ENCODE peak calls at places on chromosomes 2 and 18, in seven cellular contexts. One of them, this sample, is unnamed.

GRCh38 chr2:1546023-1546591 is 132.8 kb downstream of the TPO start:
- DNase-seq in stimulated activated naive CD8-positive, alpha-beta T cell treated with anti-CD3 and anti-CD28 coated beads, Interleukin-15, amount 100 ng/mL, for 72 hours: no peak
- DNase-seq in GF-D8: no peak
- DNase-seq in neural crest cell: peak; percentile 68
- DNase-seq in WERI-Rb-1: peak; percentile 61
- DNase-seq in heart right ventricle: peak; percentile 33
- DNase-seq in frontal cortex: peak; percentile 57
- DNase-seq in this sample: no peak

GRCh38 chr2:239734436-239735005 is 290.6 kb downstream of the NDUFA10 start:
- DNase-seq in stimulated activated naive CD8-positive, alpha-beta T cell treated with anti-CD3 and anti-CD28 coated beads, Interleukin-15, amount 100 ng/mL, for 72 hours: no peak
- DNase-seq in neural crest cell: no peak
- DNase-seq in heart right ventricle: no peak
- DNase-seq in GF-D8: no peak
- DNase-seq in frontal cortex: no peak
- DNase-seq in WERI-Rb-1: no peak
- DNase-seq in this sample: no peak

GRCh38 chr2:131104487-131105155 is 515 bp upstream of the PLEKHB2 start:
- DNase-seq in heart right ventricle: peak; percentile 39
- DNase-seq in WERI-Rb-1: peak; percentile 75
- DNase-seq in GF-D8: peak; percentile 75
- DNase-seq in neural crest cell: no peak
- DNase-seq in frontal cortex: no peak
- DNase-seq in stimulated activated naive CD8-positive, alpha-beta T cell treated with anti-CD3 and anti-CD28 coated beads, Interleukin-15, amount 100 ng/mL, for 72 hours: peak; percentile 45
- DNase-seq in this sample: no peak

GRCh38 chr18:27844416-27844792 is 332.5 kb downstream of the CDH2 start:
- DNase-seq in stimulated activated naive CD8-positive, alpha-beta T cell treated with anti-CD3 and anti-CD28 coated beads, Interleukin-15, amount 100 ng/mL, for 72 hours: no peak
- DNase-seq in frontal cortex: no peak
- DNase-seq in WERI-Rb-1: no peak
- DNase-seq in GF-D8: no peak
- DNase-seq in heart right ventricle: no peak
- DNase-seq in neural crest cell: no peak
- DNase-seq in this sample: no peak

GRCh38 chr18:3498705-3499451 is 48.9 kb downstream of the TGIF1 start:
- DNase-seq in stimulated activated naive CD8-positive, alpha-beta T cell treated with anti-CD3 and anti-CD28 coated beads, Interleukin-15, amount 100 ng/mL, for 72 hours: no peak
- DNase-seq in frontal cortex: peak; percentile 49
- DNase-seq in GF-D8: no peak
- DNase-seq in heart right ventricle: no peak
- DNase-seq in neural crest cell: peak; percentile 53
- DNase-seq in WERI-Rb-1: peak; percentile 51
- DNase-seq in this sample: no peak

GRCh38 chr2:168006538-168006937 is 240.9 kb downstream of the STK39 start:
- DNase-seq in frontal cortex: no peak
- DNase-seq in stimulated activated naive CD8-positive, alpha-beta T cell treated with anti-CD3 and anti-CD28 coated beads, Interleukin-15, amount 100 ng/mL, for 72 hours: no peak
- DNase-seq in WERI-Rb-1: no peak
- DNase-seq in heart right ventricle: no peak
- DNase-seq in GF-D8: no peak
- DNase-seq in neural crest cell: no peak
- DNase-seq in this sample: no peak

GRCh38 chr2:215917953-215918620 is 95.3 kb downstream of the MREG start:
- DNase-seq in GF-D8: no peak
- DNase-seq in frontal cortex: no peak
- DNase-seq in WERI-Rb-1: no peak
- DNase-seq in neural crest cell: no peak
- DNase-seq in heart right ventricle: no peak
- DNase-seq in stimulated activated naive CD8-positive, alpha-beta T cell treated with anti-CD3 and anti-CD28 coated beads, Interleukin-15, amount 100 ng/mL, for 72 hours: no peak
- DNase-seq in this sample: peak; percentile 29

GRCh38 chr2:9083287-9083686 is 79.8 kb upstream of the MBOAT2 start:
- DNase-seq in GF-D8: no peak
- DNase-seq in WERI-Rb-1: no peak
- DNase-seq in neural crest cell: no peak
- DNase-seq in frontal cortex: no peak
- DNase-seq in stimulated activated naive CD8-positive, alpha-beta T cell treated with anti-CD3 and anti-CD28 coated beads, Interleukin-15, amount 100 ng/mL, for 72 hours: no peak
- DNase-seq in heart right ventricle: no peak
- DNase-seq in this sample: no peak

GRCh38 chr2:168194784-168195522 is 52.4 kb downstream of the STK39 start:
- DNase-seq in neural crest cell: no peak
- DNase-seq in heart right ventricle: no peak
- DNase-seq in frontal cortex: no peak
- DNase-seq in stimulated activated naive CD8-positive, alpha-beta T cell treated with anti-CD3 and anti-CD28 coated beads, Interleukin-15, amount 100 ng/mL, for 72 hours: peak; percentile 46
- DNase-seq in WERI-Rb-1: no peak
- DNase-seq in GF-D8: no peak
- DNase-seq in this sample: no peak

GRCh38 chr2:118800736-118801135 is 46.7 kb downstream of the EN1 start:
- DNase-seq in heart right ventricle: no peak
- DNase-seq in neural crest cell: no peak
- DNase-seq in frontal cortex: no peak
- DNase-seq in GF-D8: no peak
- DNase-seq in stimulated activated naive CD8-positive, alpha-beta T cell treated with anti-CD3 and anti-CD28 coated beads, Interleukin-15, amount 100 ng/mL, for 72 hours: no peak
- DNase-seq in WERI-Rb-1: no peak
- DNase-seq in this sample: no peak

GRCh38 chr2:237917696-237918374 is 49.0 kb upstream of the UBE2F start:
- DNase-seq in frontal cortex: no peak
- DNase-seq in WERI-Rb-1: no peak
- DNase-seq in neural crest cell: no peak
- DNase-seq in heart right ventricle: no peak
- DNase-seq in stimulated activated naive CD8-positive, alpha-beta T cell treated with anti-CD3 and anti-CD28 coated beads, Interleukin-15, amount 100 ng/mL, for 72 hours: no peak
- DNase-seq in GF-D8: no peak
- DNase-seq in this sample: no peak

GRCh38 chr18:29184654-29185053 is 1007.7 kb upstream of the CDH2 start:
- DNase-seq in heart right ventricle: no peak
- DNase-seq in GF-D8: no peak
- DNase-seq in frontal cortex: no peak
- DNase-seq in neural crest cell: no peak
- DNase-seq in stimulated activated naive CD8-positive, alpha-beta T cell treated with anti-CD3 and anti-CD28 coated beads, Interleukin-15, amount 100 ng/mL, for 72 hours: no peak
- DNase-seq in WERI-Rb-1: no peak
- DNase-seq in this sample: no peak

GRCh38 chr2:82230406-82230805 is 1925.9 kb upstream of the LRRTM1 start:
- DNase-seq in stimulated activated naive CD8-positive, alpha-beta T cell treated with anti-CD3 and anti-CD28 coated beads, Interleukin-15, amount 100 ng/mL, for 72 hours: no peak
- DNase-seq in heart right ventricle: no peak
- DNase-seq in WERI-Rb-1: no peak
- DNase-seq in frontal cortex: no peak
- DNase-seq in GF-D8: no peak
- DNase-seq in neural crest cell: no peak
- DNase-seq in this sample: no peak

GRCh38 chr2:216572582-216573578 is 60.3 kb upstream of the IGFBP2 start:
- DNase-seq in neural crest cell: no peak
- DNase-seq in frontal cortex: no peak
- DNase-seq in heart right ventricle: peak; percentile 94
- DNase-seq in WERI-Rb-1: no peak
- DNase-seq in GF-D8: no peak
- DNase-seq in stimulated activated naive CD8-positive, alpha-beta T cell treated with anti-CD3 and anti-CD28 coated beads, Interleukin-15, amount 100 ng/mL, for 72 hours: no peak
- DNase-seq in this sample: no peak

GRCh38 chr2:10658041-10658913 is 31.5 kb downstream of the NOL10 start:
- DNase-seq in WERI-Rb-1: peak; percentile 91
- DNase-seq in GF-D8: no peak
- DNase-seq in heart right ventricle: no peak
- DNase-seq in neural crest cell: no peak
- DNase-seq in frontal cortex: no peak
- DNase-seq in stimulated activated naive CD8-positive, alpha-beta T cell treated with anti-CD3 and anti-CD28 coated beads, Interleukin-15, amount 100 ng/mL, for 72 hours: no peak
- DNase-seq in this sample: peak; percentile 31

GRCh38 chr2:133200684-133201421 is 367.4 kb downstream of the NCKAP5 start:
- DNase-seq in GF-D8: no peak
- DNase-seq in neural crest cell: no peak
- DNase-seq in stimulated activated naive CD8-positive, alpha-beta T cell treated with anti-CD3 and anti-CD28 coated beads, Interleukin-15, amount 100 ng/mL, for 72 hours: no peak
- DNase-seq in heart right ventricle: no peak
- DNase-seq in WERI-Rb-1: no peak
- DNase-seq in frontal cortex: no peak
- DNase-seq in this sample: peak; percentile 89

GRCh38 chr2:25315316-25315680 is 26.4 kb downstream of the DNMT3A start:
- DNase-seq in heart right ventricle: no peak
- DNase-seq in GF-D8: no peak
- DNase-seq in stimulated activated naive CD8-positive, alpha-beta T cell treated with anti-CD3 and anti-CD28 coated beads, Interleukin-15, amount 100 ng/mL, for 72 hours: no peak
- DNase-seq in frontal cortex: no peak
- DNase-seq in neural crest cell: no peak
- DNase-seq in WERI-Rb-1: no peak
- DNase-seq in this sample: no peak

GRCh38 chr18:76821875-76822509 is 365 bp upstream of the ZNF236 start:
- DNase-seq in frontal cortex: peak; percentile 92
- DNase-seq in stimulated activated naive CD8-positive, alpha-beta T cell treated with anti-CD3 and anti-CD28 coated beads, Interleukin-15, amount 100 ng/mL, for 72 hours: peak; percentile 67
- DNase-seq in neural crest cell: peak; percentile 26
- DNase-seq in GF-D8: peak; percentile 35
- DNase-seq in WERI-Rb-1: peak; percentile 55
- DNase-seq in heart right ventricle: peak; percentile 49
- DNase-seq in this sample: no peak

GRCh38 chr2:120779781-120780283 is 44.2 kb downstream of the GLI2 start:
- DNase-seq in stimulated activated naive CD8-positive, alpha-beta T cell treated with anti-CD3 and anti-CD28 coated beads, Interleukin-15, amount 100 ng/mL, for 72 hours: no peak
- DNase-seq in neural crest cell: no peak
- DNase-seq in heart right ventricle: no peak
- DNase-seq in GF-D8: no peak
- DNase-seq in WERI-Rb-1: peak; percentile 15
- DNase-seq in frontal cortex: no peak
- DNase-seq in this sample: peak; percentile 89

This sample was measured in AG04449.